ENCODE peak calls at places on chromosomes 16 and 17, in eight cellular contexts. B is uterus; Y is adrenal gland; K is foreskin keratinocyte; Z is left ventricle myocardium inferior; N is pancreas; P is CD8-positive, alpha-beta T cell; I is lower lobe of right lung. Q is an unnamed sample.

GRCh38 chr17:55391244-55391757 is 30.3 kb downstream of the MMD start:
- DNase-seq in B (no peak), Y (no peak), K (no peak), Z (no peak), N (no peak), P (no peak), I (no peak), Q (no peak)

GRCh38 chr16:86502856-86503748 is 7.2 kb upstream of the FOXF1 start:
- DNase-seq in B (no peak), Y (no peak), K (no peak), Z (no peak), N (no peak), P (no peak), I (no peak), Q (no peak)

GRCh38 chr17:20092973-20093626 is 83.9 kb downstream of the SPECC1 start:
- DNase-seq in B (no peak), Y (no peak), K (no peak), Z (no peak), N (no peak), P (no peak), I (no peak), Q (no peak)

GRCh38 chr17:32755045-32755805 is 121.7 kb downstream of the MYO1D start:
- DNase-seq in B (no peak), Y (no peak), K (peak; percentile 53), Z (no peak), N (no peak), P (no peak), I (no peak), Q (no peak)

GRCh38 chr17:42683407-42684031 is 1.2 kb downstream of the CNTNAP1 start:
- DNase-seq in B (peak; percentile 68), Y (no peak), K (no peak), Z (peak; percentile 53), N (peak; percentile 42), P (no peak), I (peak; percentile 71), Q (peak; percentile 62)

GRCh38 chr17:62892870-62893338 is 73.1 kb upstream of the TANC2 start:
- DNase-seq in B (no peak), Y (no peak), K (peak; percentile 97), Z (peak; percentile 29), N (peak; percentile 32), P (peak; percentile 3), I (peak; percentile 69), Q (no peak)

GRCh38 chr17:83109793-83110645 is 30.6 kb downstream of the METRNL start:
- DNase-seq in B (peak; percentile 74), Y (peak; percentile 62), K (peak; percentile 85), Z (peak; percentile 83), N (peak; percentile 83), P (no peak), I (peak; percentile 94), Q (peak; percentile 86)

GRCh38 chr17:76548378-76549214 is 8.8 kb downstream of the PRCD start:
- DNase-seq in B (no peak), Y (no peak), K (no peak), Z (no peak), N (no peak), P (no peak), I (no peak), Q (no peak)

GRCh38 chr17:11909348-11909747 is 87.9 kb downstream of the ZNF18 start:
- DNase-seq in B (no peak), Y (no peak), K (no peak), Z (no peak), N (no peak), P (no peak), I (no peak), Q (no peak)
- TF ChIP-seq CTCF in B (no peak), Y (no peak), K (no peak), Z (no peak), N (no peak), P (no peak), I (no peak), Q (no peak)

GRCh38 chr16:49822649-49823370 is 33.1 kb downstream of the ZNF423 start:
- DNase-seq in B (no peak), Y (no peak), K (no peak), Z (no peak), N (no peak), P (no peak), I (no peak), Q (no peak)

GRCh38 chr16:49816782-49817370 is 39.0 kb downstream of the ZNF423 start:
- DNase-seq in B (no peak), Y (no peak), K (no peak), Z (no peak), N (no peak), P (no peak), I (no peak), Q (no peak)

GRCh38 chr16:49821614-49822282 is 34.2 kb downstream of the ZNF423 start:
- DNase-seq in B (no peak), Y (no peak), K (no peak), Z (no peak), N (no peak), P (no peak), I (no peak), Q (no peak)

GRCh38 chr16:49821156-49821555 is 34.8 kb downstream of the ZNF423 start:
- DNase-seq in B (no peak), Y (no peak), K (no peak), Z (no peak), N (no peak), P (no peak), I (no peak), Q (no peak)

DNA sequence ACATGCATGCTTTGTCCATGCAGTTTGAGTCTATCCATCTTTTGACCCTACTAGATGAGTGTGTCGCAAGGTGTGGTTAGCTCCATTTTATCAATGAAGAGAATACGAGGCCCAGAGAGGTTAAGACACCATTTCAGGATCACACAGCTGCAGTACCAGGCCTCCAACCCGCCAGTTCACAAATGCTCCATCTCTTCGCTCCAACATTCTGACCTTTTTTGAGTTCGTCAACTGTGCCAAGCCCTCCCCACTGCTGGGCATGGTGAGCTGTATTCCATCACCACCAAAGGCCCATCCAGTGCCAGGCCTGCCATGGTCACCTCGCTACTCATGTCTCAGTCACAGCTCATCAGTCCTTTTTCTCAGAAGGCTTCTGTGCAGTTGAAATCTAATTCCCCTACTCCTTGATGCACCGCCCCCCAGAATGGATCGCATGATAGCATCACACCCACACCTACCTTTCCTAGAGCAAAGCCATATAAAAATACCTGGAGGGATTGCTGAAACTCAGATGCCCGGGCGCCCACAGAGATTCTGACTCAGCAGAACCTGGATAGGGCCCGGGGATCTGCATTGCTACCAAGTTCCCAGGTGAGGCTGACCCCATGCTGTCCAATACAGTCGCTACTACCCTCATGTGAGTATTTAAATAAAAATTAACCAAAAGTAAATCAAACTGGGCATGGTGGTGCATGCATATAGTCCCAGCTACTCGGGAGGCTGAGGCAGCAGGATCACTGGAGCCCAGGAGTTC is 38.0 kb downstream of the ZNF423 start:
- DNase-seq in B (no peak), Y (no peak), K (no peak), Z (no peak), N (no peak), P (no peak), I (no peak), Q (no peak)
- H3K4me1 ChIP-seq in B (peaks cover 6% of the 10 kb centered on the region), Y (no peaks in the 10 kb centered on the region), K (no peaks in the 10 kb centered on the region), Z (peaks cover 34% of the 10 kb centered on the region), N (no peaks in the 10 kb centered on the region), P (no peaks in the 10 kb centered on the region), I (peaks cover 3% of the 10 kb centered on the region), Q (peaks cover 26% of the 10 kb centered on the region)

GRCh38 chr17:58492238-58493121 is 4.3 kb upstream of the HSF5 start:
- DNase-seq in B (no peak), Y (no peak), K (peak; percentile 74), Z (no peak), N (no peak), P (no peak), I (no peak), Q (no peak)

GRCh38 chr17:58491510-58492045 is 3.4 kb upstream of the HSF5 start:
- DNase-seq in B (no peak), Y (no peak), K (no peak), Z (no peak), N (no peak), P (no peak), I (no peak), Q (no peak)

GRCh38 chr17:58484600-58484999 is 3.6 kb downstream of the HSF5 start:
- DNase-seq in B (no peak), Y (no peak), K (no peak), Z (no peak), N (no peak), P (no peak), I (no peak), Q (no peak)

GRCh38 chr17:58488428-58488890 is 251 bp upstream of the HSF5 start:
- DNase-seq in B (no peak), Y (no peak), K (no peak), Z (no peak), N (no peak), P (no peak), I (no peak), Q (no peak)

DNA sequence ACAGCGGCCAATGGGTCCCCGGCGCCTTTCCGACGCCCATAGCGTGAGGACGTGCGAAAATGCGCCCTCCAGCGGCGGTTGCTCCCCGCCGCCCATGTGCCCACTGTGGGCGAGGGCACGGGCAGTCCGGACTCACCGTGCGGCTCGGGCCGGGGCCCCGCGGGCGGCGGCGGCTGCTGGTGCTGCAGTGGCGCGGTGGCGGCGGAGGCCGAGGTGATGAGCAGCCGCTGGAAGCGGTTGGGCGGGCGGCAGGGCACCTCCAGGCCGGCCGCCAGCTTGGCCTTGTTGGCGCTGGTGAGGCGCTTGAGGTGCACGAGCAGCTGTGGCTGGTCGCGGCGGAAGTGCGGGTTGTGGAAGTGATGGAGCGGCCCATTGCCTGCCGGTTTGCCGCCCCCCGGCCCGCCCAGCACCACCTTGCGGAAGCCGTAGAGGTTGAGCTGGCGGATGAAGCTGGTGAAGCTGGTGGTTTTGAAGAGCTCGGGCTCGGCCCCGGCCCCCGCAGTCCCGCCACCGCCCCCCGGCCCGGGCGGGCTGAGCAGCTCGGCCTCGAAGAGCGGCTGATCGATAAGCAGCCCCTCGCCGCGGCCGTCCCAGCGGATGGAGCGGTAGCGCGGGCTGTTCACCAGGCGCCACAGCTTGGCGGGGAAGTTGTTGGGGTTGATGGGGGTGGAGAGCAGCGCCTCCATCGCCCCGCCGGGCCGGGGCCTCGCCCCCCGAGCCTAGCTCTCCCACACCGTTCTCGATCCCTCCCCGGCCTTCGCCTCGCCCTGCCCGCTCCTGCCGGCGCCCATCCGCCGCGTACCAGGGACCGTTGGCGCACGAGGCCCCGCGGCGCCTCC is at the start of gene HSF5:
- DNase-seq in B (no peak), Y (no peak), K (no peak), Z (peak; percentile 27), N (no peak), P (peak; percentile 60), I (peak; percentile 72), Q (no peak)
- H3K27ac ChIP-seq in B (no peak within 1 kb of the TSS), Y (no peak within 1 kb of the TSS), K (no peak within 1 kb of the TSS), Z (no peak within 1 kb of the TSS), N (no peak within 1 kb of the TSS), P (peak within 1 kb of the TSS; percentile 40), I (no peak within 1 kb of the TSS), Q (no peak within 1 kb of the TSS)

GRCh38 chr16:62067182-62067581 is 30.9 kb upstream of the CDH8 start:
- DNase-seq in B (no peak), Y (no peak), K (no peak), Z (no peak), N (no peak), P (no peak), I (no peak), Q (no peak)

GRCh38 chr16:62066747-62067146 is 30.5 kb upstream of the CDH8 start:
- DNase-seq in B (no peak), Y (no peak), K (no peak), Z (no peak), N (no peak), P (no peak), I (no peak), Q (no peak)

GRCh38 chr16:62064173-62064572 is 27.9 kb upstream of the CDH8 start:
- DNase-seq in B (no peak), Y (no peak), K (no peak), Z (no peak), N (no peak), P (no peak), I (no peak), Q (no peak)

GRCh38 chr16:62067981-62068380 is 31.7 kb upstream of the CDH8 start:
- DNase-seq in B (no peak), Y (no peak), K (no peak), Z (no peak), N (no peak), P (no peak), I (no peak), Q (no peak)

DNA sequence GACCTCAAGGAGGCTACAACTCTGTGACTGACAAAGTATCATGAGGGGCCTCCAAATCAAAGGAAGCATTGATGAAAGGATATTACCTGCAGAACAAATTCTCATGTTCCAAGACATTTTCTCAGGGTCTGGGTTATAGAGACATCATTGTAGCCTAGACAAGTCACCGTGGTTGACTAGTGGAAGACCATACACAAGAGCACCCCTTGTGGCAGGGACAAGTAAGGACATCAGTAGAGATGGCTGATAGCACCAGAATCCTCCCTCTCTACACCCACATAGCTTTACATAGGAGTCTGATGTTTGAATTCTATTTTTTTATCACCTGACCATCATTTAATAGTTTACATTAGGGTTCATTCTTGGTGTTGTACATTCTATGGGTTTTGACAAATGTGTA is 32.5 kb upstream of the CDH8 start:
- DNase-seq in B (no peak), Y (no peak), K (no peak), Z (no peak), N (no peak), P (no peak), I (no peak), Q (no peak)
- TF ChIP-seq CTCF in B (no peak), Y (no peak), K (peak; percentile 28), Z (no peak), N (no peak), P (no peak), I (no peak), Q (no peak)